ENCODE peak calls at places on chromosomes 2 and 18, in eight cellular contexts. X is transverse colon; R is endodermal cell; E is heart left ventricle; K is Peyer's patch; U is CD4-positive, alpha-beta T cell; H is GM06990; L is endothelial cell. O is an unnamed sample.

GRCh38 chr18:58928401-58928800 is 63.7 kb downstream of the ZNF532 start:
- DNase-seq in U (no peak), H (no peak), X (no peak), R (no peak), L (no peak), K (no peak), E (no peak), O (no peak)

GRCh38 chr2:207512356-207512755 is 17.4 kb upstream of the CREB1 start:
- DNase-seq in U (no peak), K (no peak), R (no peak), E (no peak), L (no peak), X (no peak), H (no peak), O (no peak)

GRCh38 chr18:80022613-80023012 is 11.6 kb upstream of the RBFA start:
- DNase-seq in U (no peak), E (no peak), K (no peak), X (no peak), L (no peak), H (no peak), R (no peak), O (no peak)

GRCh38 chr2:45930396-45930792 is 278.9 kb downstream of the PRKCE start:
- DNase-seq in R (no peak), K (no peak), E (no peak), H (no peak), L (no peak), X (no peak), U (no peak), O (no peak)

GRCh38 chr2:47237375-47238357 is 82.6 kb upstream of the STPG4 start:
- DNase-seq in L (no peak), E (peak; percentile 74), X (no peak), R (no peak), K (no peak), U (no peak), H (no peak), O (no peak)

GRCh38 chr2:160405077-160405865 is 88.3 kb downstream of the RBMS1 start:
- DNase-seq in E (no peak), H (no peak), R (peak; percentile 78), X (no peak), U (no peak), K (no peak), L (no peak), O (no peak)

GRCh38 chr2:240686460-240686859 is 3.8 kb upstream of the AQP12B start:
- DNase-seq in H (no peak), U (no peak), L (no peak), R (no peak), E (no peak), X (no peak), K (no peak), O (no peak)

GRCh38 chr2:235669983-235670962 is 176.4 kb downstream of the AGAP1 start:
- DNase-seq in E (peak; percentile 77), R (peak; percentile 85), K (peak; percentile 75), L (peak; percentile 76), H (no peak), U (no peak), X (peak; percentile 70), O (peak; percentile 88)

GRCh38 chr2:137677466-137677865 is 286.8 kb upstream of the HNMT start:
- DNase-seq in R (no peak), X (no peak), K (no peak), U (no peak), L (no peak), H (no peak), E (no peak), O (no peak)

GRCh38 chr2:167964650-167965404 is 282.6 kb downstream of the STK39 start:
- DNase-seq in E (no peak), K (no peak), X (no peak), U (no peak), R (no peak), L (no peak), H (no peak), O (no peak)

GRCh38 chr2:24842081-24843050 is 49.1 kb downstream of the CENPO start:
- DNase-seq in X (no peak), H (no peak), E (peak; percentile 12), L (no peak), R (no peak), U (no peak), K (no peak), O (no peak)

GRCh38 chr2:145916799-145917198 is 1396.9 kb upstream of the ZEB2 start:
- DNase-seq in H (no peak), L (no peak), K (no peak), E (no peak), X (no peak), U (no peak), R (no peak), O (no peak)

GRCh38 chr2:123993728-123994323 is 31.3 kb upstream of the CNTNAP5 start:
- DNase-seq in U (no peak), L (peak; percentile 63), K (peak; percentile 61), H (no peak), X (peak; percentile 17), R (peak; percentile 82), E (peak; percentile 25), O (no peak)

GRCh38 chr18:24060644-24061043 is 46.1 kb downstream of the TTC39C start:
- DNase-seq in U (no peak), H (no peak), R (no peak), E (no peak), L (no peak), X (no peak), K (no peak), O (no peak)

GRCh38 chr2:104825124-104825865 is 28.6 kb upstream of the POU3F3 start:
- DNase-seq in X (no peak), K (no peak), H (no peak), R (no peak), U (no peak), L (no peak), E (no peak), O (no peak)

DNA sequence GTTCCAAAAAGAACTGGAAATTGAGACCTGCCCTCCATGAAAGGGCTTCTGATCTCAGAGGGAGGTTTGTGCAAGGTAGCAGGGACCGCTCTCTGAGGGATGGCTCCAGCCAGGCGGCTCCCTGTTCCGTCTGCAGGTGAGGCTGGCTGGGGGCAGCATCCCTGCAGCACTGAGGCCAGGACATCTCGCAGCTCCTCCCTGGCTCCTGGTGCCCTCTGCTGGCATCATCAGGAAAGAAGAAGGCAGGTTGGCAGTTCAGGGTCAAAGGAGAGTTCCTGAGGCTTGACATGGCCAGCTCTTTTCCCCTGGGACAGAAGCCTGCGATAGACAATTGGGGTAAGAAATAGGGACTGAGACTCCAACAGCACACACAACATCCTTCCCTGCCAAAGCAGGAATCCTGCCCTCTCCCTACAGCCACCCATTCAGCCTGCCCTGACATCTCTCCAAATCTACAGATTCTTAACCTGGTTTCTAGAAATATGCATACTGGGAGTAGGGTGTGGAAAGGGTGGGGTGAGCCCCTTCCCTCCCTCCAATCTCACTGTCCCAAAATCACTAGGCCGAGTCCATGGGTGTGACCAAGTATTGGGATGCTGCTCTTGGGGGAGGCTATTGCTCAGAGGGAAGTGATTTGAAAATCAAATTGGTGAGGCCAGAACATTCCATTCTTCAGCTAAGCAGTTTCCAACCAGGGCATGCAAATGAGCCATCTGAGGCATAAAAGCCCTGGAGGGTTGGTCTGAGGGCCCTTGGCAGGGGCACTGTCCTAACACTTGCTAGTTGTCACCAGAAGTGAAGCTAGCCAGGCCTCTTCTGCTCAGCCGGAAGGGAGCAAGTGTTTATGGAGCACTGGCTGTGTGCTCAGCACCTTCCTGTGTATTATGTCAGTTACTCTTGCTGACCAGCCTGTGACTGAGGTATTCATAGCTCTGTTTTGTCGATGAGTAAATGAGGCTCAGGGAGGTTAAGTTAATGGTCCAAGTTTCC is 185.4 kb downstream of the TFCP2L1 start:
- DNase-seq in H (no peak), R (peak; percentile 83), E (peak; percentile 76), L (peak; percentile 41), X (peak; percentile 45), K (no peak), U (no peak), O (no peak)
- TF ChIP-seq CTCF in H (peak; percentile 58), R (peak; percentile 68), E (no peak), L (no peak), X (peak; percentile 40), K (peak; percentile 26), U (no peak), O (peak; percentile 42)

GRCh38 chr2:68244456-68244855 is 7.9 kb downstream of the PPP3R1 start:
- DNase-seq in E (no peak), U (no peak), L (no peak), X (no peak), K (no peak), H (no peak), R (no peak), O (no peak)
- TF ChIP-seq CTCF in E (peak; percentile 17), U (no peak), L (no peak), X (peak; percentile 6), K (no peak), H (no peak), R (peak; percentile 49), O (peak; percentile 49)

DNA sequence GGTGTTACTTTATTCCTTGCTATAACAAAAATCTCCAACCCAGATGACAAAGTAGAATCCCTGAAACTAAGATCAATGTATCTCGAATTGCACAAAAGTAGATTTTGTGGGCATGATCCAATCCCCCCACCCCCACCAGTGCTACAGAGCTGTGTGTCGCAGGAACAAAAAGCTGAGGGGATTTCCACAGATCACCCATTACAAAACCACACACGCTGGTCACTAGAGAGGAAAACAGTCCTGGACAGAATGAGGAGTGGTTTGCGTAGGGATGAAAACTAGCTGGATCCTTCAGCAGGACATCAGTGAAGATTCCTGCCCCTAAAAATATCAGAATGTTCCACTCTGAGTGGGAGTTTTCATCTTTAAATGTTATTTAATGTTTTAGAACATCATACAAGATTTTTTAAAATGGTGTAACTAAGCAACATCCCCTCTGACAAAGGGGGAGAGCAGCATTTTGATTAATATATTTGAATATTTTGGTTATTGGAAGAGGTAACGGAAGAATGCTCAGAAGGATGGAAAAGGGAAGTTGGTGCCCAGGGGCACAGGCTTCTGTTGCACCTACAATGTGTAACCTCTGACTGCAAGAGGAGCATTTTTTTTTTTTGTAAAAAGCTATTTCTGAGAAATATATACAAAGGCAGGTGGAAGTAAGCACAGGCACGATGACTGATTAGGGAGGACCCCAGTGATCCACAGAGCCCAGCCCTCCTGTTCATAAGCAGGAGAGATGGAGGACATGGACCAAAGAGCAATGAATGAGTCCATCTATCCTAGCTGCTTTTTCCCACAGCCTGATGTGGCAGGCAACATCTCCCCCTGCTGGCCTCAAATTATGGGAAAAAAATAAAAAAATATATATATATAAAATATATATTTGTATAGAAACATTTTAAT is 165.6 kb upstream of the STK17B start:
- DNase-seq in R (no peak), L (no peak), K (peak; percentile 51), U (no peak), E (no peak), X (peak; percentile 13), H (no peak), O (no peak)
- TF ChIP-seq CTCF in R (peak; percentile 84), L (peak; percentile 70), K (peak; percentile 29), U (peak; percentile 71), E (peak; percentile 45), X (peak; percentile 39), H (peak; percentile 53), O (peak; percentile 65)

DNA sequence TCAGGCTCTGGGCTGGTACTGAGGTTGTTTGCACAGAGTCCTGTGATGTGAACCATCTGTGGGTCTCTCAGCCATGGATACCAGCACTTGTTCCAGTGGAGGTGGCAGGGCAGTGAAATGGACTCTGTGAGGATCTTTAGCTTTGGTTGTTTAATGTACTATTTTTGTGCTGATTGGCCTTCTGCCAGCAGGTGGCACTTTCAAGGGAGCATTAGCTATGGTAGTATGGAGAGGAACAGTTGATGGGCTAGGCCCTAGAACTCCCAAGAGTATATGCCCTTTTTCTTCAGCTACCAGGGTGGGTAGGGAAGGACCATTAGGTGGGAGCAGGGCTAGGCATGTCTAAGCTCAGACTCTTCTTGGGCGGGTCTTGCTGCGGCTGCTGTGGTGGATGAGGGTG is 257.0 kb upstream of the GYPC start:
- DNase-seq in E (no peak), L (peak; percentile 14), K (no peak), X (no peak), R (peak; percentile 69), H (no peak), U (no peak), O (no peak)
- TF ChIP-seq CTCF in E (no peak), L (no peak), K (no peak), X (no peak), R (peak; percentile 65), H (peak; percentile 39), U (no peak), O (no peak)